ENCODE peak calls at places on chromosomes 5 and 9, in four cellular contexts. One of them, this sample, is unnamed.

GRCh38 chr9:1890806-1891205 is 124.3 kb upstream of the SMARCA2 start:
- DNase-seq in tibial artery: no peak
- DNase-seq in cardiac muscle cell: peak; percentile 17
- DNase-seq in heart left ventricle: no peak
- DNase-seq in this sample: no peak

GRCh38 chr9:4299006-4299795 is 667 bp downstream of the GLIS3 start:
- DNase-seq in tibial artery: peak; percentile 32
- DNase-seq in cardiac muscle cell: peak; percentile 72
- DNase-seq in heart left ventricle: peak; percentile 36
- DNase-seq in this sample: peak; percentile 78

GRCh38 chr5:58064799-58065198 is 395.1 kb downstream of the PLK2 start:
- DNase-seq in tibial artery: no peak
- DNase-seq in cardiac muscle cell: no peak
- DNase-seq in heart left ventricle: no peak
- DNase-seq in this sample: no peak

GRCh38 chr9:2286825-2287455 is 271.8 kb downstream of the SMARCA2 start:
- DNase-seq in tibial artery: no peak
- DNase-seq in cardiac muscle cell: no peak
- DNase-seq in heart left ventricle: no peak
- DNase-seq in this sample: no peak

GRCh38 chr5:14768838-14769365 is 102.7 kb downstream of the ANKH start:
- DNase-seq in tibial artery: no peak
- DNase-seq in cardiac muscle cell: no peak
- DNase-seq in heart left ventricle: no peak
- DNase-seq in this sample: no peak

GRCh38 chr5:169248520-169248919 is 52.4 kb downstream of the SLIT3 start:
- DNase-seq in tibial artery: no peak
- DNase-seq in cardiac muscle cell: no peak
- DNase-seq in heart left ventricle: no peak
- DNase-seq in this sample: no peak

GRCh38 chr9:38153152-38153909 is 84.3 kb upstream of the SHB start:
- DNase-seq in tibial artery: no peak
- DNase-seq in cardiac muscle cell: no peak
- DNase-seq in heart left ventricle: no peak
- DNase-seq in this sample: no peak

GRCh38 chr5:107446972-107447371 is 223.8 kb downstream of the EFNA5 start:
- DNase-seq in tibial artery: no peak
- DNase-seq in cardiac muscle cell: no peak
- DNase-seq in heart left ventricle: no peak
- DNase-seq in this sample: no peak

GRCh38 chr5:174444791-174445190 is 279.6 kb upstream of the MSX2 start:
- DNase-seq in tibial artery: no peak
- DNase-seq in cardiac muscle cell: no peak
- DNase-seq in heart left ventricle: no peak
- DNase-seq in this sample: no peak

GRCh38 chr9:84366683-84367082 is 26.1 kb upstream of the SLC28A3 start:
- DNase-seq in tibial artery: no peak
- DNase-seq in cardiac muscle cell: no peak
- DNase-seq in heart left ventricle: no peak
- DNase-seq in this sample: no peak

GRCh38 chr5:112907166-112907611 is 14.8 kb downstream of the REEP5 start:
- DNase-seq in tibial artery: no peak
- DNase-seq in cardiac muscle cell: no peak
- DNase-seq in heart left ventricle: no peak
- DNase-seq in this sample: no peak

GRCh38 chr5:151648988-151649387 is 37.7 kb downstream of the SPARC start:
- DNase-seq in tibial artery: no peak
- DNase-seq in cardiac muscle cell: no peak
- DNase-seq in heart left ventricle: no peak
- DNase-seq in this sample: no peak

GRCh38 chr9:129463477-129463876 is 157.4 kb downstream of the C9orf50 start:
- DNase-seq in tibial artery: no peak
- DNase-seq in cardiac muscle cell: no peak
- DNase-seq in heart left ventricle: no peak
- DNase-seq in this sample: no peak

GRCh38 chr9:38391278-38392118 is 1.0 kb upstream of the ALDH1B1 start:
- DNase-seq in tibial artery: no peak
- DNase-seq in cardiac muscle cell: no peak
- DNase-seq in heart left ventricle: no peak
- DNase-seq in this sample: no peak

GRCh38 chr9:35448511-35448910 is 41.4 kb upstream of the RUSC2 start:
- DNase-seq in tibial artery: no peak
- DNase-seq in cardiac muscle cell: peak; percentile 42
- DNase-seq in heart left ventricle: no peak
- DNase-seq in this sample: no peak

GRCh38 chr5:112417931-112418358 is 1.1 kb downstream of the EPB41L4A start:
- DNase-seq in tibial artery: peak; percentile 26
- DNase-seq in cardiac muscle cell: peak; percentile 57
- DNase-seq in heart left ventricle: peak; percentile 70
- DNase-seq in this sample: no peak

GRCh38 chr5:55230086-55230629 is 3.0 kb upstream of the MCIDAS start:
- DNase-seq in tibial artery: no peak
- DNase-seq in cardiac muscle cell: no peak
- DNase-seq in heart left ventricle: no peak
- DNase-seq in this sample: no peak

GRCh38 chr5:136030956-136031611 is 2.3 kb downstream of the TGFBI start:
- DNase-seq in tibial artery: peak; percentile 19
- DNase-seq in cardiac muscle cell: no peak
- DNase-seq in heart left ventricle: no peak
- DNase-seq in this sample: peak; percentile 36

GRCh38 chr5:175712681-175713085 is 54.8 kb downstream of the HRH2 start:
- DNase-seq in tibial artery: no peak
- DNase-seq in cardiac muscle cell: no peak
- DNase-seq in heart left ventricle: peak; percentile 58
- DNase-seq in this sample: no peak

GRCh38 chr5:158594595-158595242 is 505.0 kb downstream of the EBF1 start:
- DNase-seq in tibial artery: no peak
- DNase-seq in cardiac muscle cell: no peak
- DNase-seq in heart left ventricle: no peak
- DNase-seq in this sample: no peak

GRCh38 chr5:122831984-122832383 is 13.4 kb upstream of the SNX24 start:
- DNase-seq in tibial artery: no peak
- DNase-seq in cardiac muscle cell: no peak
- DNase-seq in heart left ventricle: no peak
- DNase-seq in this sample: no peak

GRCh38 chr9:125987420-125987819 is 240.2 kb downstream of the PBX3 start:
- DNase-seq in tibial artery: no peak
- DNase-seq in cardiac muscle cell: no peak
- DNase-seq in heart left ventricle: no peak
- DNase-seq in this sample: peak; percentile 45

GRCh38 chr9:87107072-87107471 is 159.8 kb upstream of the GAS1 start:
- DNase-seq in tibial artery: no peak
- DNase-seq in cardiac muscle cell: no peak
- DNase-seq in heart left ventricle: no peak
- DNase-seq in this sample: no peak

GRCh38 chr5:180647465-180647864 is 1.9 kb downstream of the FLT4 start:
- DNase-seq in tibial artery: no peak
- DNase-seq in cardiac muscle cell: no peak
- DNase-seq in heart left ventricle: no peak
- DNase-seq in this sample: no peak

GRCh38 chr5:180648658-180649296 is 623 bp downstream of the FLT4 start:
- DNase-seq in tibial artery: no peak
- DNase-seq in cardiac muscle cell: no peak
- DNase-seq in heart left ventricle: peak; percentile 48
- DNase-seq in this sample: no peak

GRCh38 chr5:180649297-180650039 is at the start of gene FLT4:
- DNase-seq in tibial artery: no peak
- DNase-seq in cardiac muscle cell: no peak
- DNase-seq in heart left ventricle: no peak
- DNase-seq in this sample: no peak

GRCh38 chr5:180646963-180647305 is 2.5 kb downstream of the FLT4 start:
- DNase-seq in tibial artery: no peak
- DNase-seq in cardiac muscle cell: no peak
- DNase-seq in heart left ventricle: no peak
- DNase-seq in this sample: no peak

GRCh38 chr5:180647941-180648500 is 1.4 kb downstream of the FLT4 start:
- DNase-seq in tibial artery: no peak
- DNase-seq in cardiac muscle cell: no peak
- DNase-seq in heart left ventricle: no peak
- DNase-seq in this sample: no peak
- H3K4me3 ChIP-seq in tibial artery: no peak overlapping the region
- H3K4me3 ChIP-seq in cardiac muscle cell: no peak overlapping the region
- H3K4me3 ChIP-seq in heart left ventricle: peak overlapping the region; percentile 60
- H3K4me3 ChIP-seq in this sample: no peak overlapping the region

DNA sequence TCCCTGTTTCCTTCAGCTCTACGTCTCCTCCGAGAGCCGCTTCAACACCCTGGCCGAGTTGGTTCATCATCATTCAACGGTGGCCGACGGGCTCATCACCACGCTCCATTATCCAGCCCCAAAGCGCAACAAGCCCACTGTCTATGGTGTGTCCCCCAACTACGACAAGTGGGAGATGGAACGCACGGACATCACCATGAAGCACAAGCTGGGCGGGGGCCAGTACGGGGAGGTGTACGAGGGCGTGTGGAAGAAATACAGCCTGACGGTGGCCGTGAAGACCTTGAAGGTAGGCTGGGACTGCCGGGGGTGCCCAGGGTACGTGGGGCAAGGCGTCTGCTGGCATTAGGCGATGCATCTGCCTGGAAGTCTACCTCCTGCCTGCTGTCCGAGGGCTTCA is 27.7 kb downstream of the ABL1 start:
- DNase-seq in tibial artery: no peak
- DNase-seq in cardiac muscle cell: no peak
- DNase-seq in heart left ventricle: no peak
- DNase-seq in this sample: peak; percentile 62
- H3K27ac ChIP-seq in tibial artery: peak overlapping the region; percentile 80
- H3K27ac ChIP-seq in cardiac muscle cell: no peak overlapping the region
- H3K27ac ChIP-seq in heart left ventricle: no peak overlapping the region
- H3K27ac ChIP-seq in this sample: no peak overlapping the region

GRCh38 chr9:90848866-90849265 is 47.2 kb downstream of the SYK start:
- DNase-seq in tibial artery: no peak
- DNase-seq in cardiac muscle cell: no peak
- DNase-seq in heart left ventricle: no peak
- DNase-seq in this sample: no peak

GRCh38 chr9:90853945-90854344 is 52.3 kb downstream of the SYK start:
- DNase-seq in tibial artery: no peak
- DNase-seq in cardiac muscle cell: no peak
- DNase-seq in heart left ventricle: no peak
- DNase-seq in this sample: no peak

GRCh38 chr9:90854637-90855036 is 53.0 kb downstream of the SYK start:
- DNase-seq in tibial artery: no peak
- DNase-seq in cardiac muscle cell: no peak
- DNase-seq in heart left ventricle: no peak
- DNase-seq in this sample: no peak

GRCh38 chr9:90847971-90848370 is 46.4 kb downstream of the SYK start:
- DNase-seq in tibial artery: no peak
- DNase-seq in cardiac muscle cell: no peak
- DNase-seq in heart left ventricle: no peak
- DNase-seq in this sample: no peak

GRCh38 chr9:90851444-90851843 is 49.8 kb downstream of the SYK start:
- DNase-seq in tibial artery: no peak
- DNase-seq in cardiac muscle cell: no peak
- DNase-seq in heart left ventricle: no peak
- DNase-seq in this sample: no peak
- TF ChIP-seq CTCF in tibial artery: no peak
- TF ChIP-seq CTCF in cardiac muscle cell: no peak
- TF ChIP-seq CTCF in heart left ventricle: no peak
- TF ChIP-seq CTCF in this sample: no peak

DNA sequence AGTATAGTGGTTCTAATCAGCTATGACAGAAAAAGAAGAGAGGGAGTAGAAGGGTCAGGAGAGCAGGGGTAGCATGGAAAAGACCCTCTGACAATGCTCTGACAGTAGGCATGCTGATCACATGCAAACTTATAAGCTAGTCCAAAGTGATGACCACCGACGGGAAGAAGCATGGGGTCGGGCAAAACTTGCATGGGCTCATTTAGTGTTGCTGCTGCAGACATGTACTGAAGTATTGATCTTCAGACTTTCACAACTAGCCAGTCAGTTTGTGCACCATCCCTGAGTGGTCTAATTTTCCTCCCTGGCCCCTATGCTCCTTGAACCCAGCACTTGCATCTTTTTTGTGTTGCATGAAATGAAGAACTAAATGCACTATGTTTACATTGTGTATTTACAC is 225.4 kb downstream of the SYK start:
- DNase-seq in tibial artery: no peak
- DNase-seq in cardiac muscle cell: no peak
- DNase-seq in heart left ventricle: no peak
- DNase-seq in this sample: peak; percentile 21
- H3K4me3 ChIP-seq in tibial artery: no peak overlapping the region
- H3K4me3 ChIP-seq in cardiac muscle cell: no peak overlapping the region
- H3K4me3 ChIP-seq in heart left ventricle: no peak overlapping the region
- H3K4me3 ChIP-seq in this sample: no peak overlapping the region

This sample was measured in coronary artery.